ENCODE peak calls at places on chromosomes 6 and 20, in six cellular contexts. One of them, this sample, is unnamed.
A peak's percentile ranks its signal among the peaks of the same experiment; 100 is the strongest.

GRCh38 chr6:145148392-145149175 is 586.7 kb downstream of the EPM2A start:
- DNase-seq in A549: peak; percentile 46
- DNase-seq in psoas muscle: peak; percentile 20
- DNase-seq in ovary: no peak
- DNase-seq in mammary epithelial cell: peak; percentile 92
- DNase-seq in transverse colon: no peak
- DNase-seq in this sample: peak; percentile 77

GRCh38 chr6:110815260-110816109 is at the start of gene CDK19:
- DNase-seq in mammary epithelial cell: peak; percentile 99
- DNase-seq in transverse colon: peak; percentile 99
- DNase-seq in psoas muscle: peak; percentile 98
- DNase-seq in ovary: peak; percentile 98
- DNase-seq in A549: peak; percentile 98
- DNase-seq in this sample: peak; percentile 90

GRCh38 chr6:127298475-127298874 is 31.8 kb downstream of the RNF146 start:
- DNase-seq in transverse colon: no peak
- DNase-seq in mammary epithelial cell: no peak
- DNase-seq in A549: no peak
- DNase-seq in ovary: no peak
- DNase-seq in psoas muscle: no peak
- DNase-seq in this sample: no peak

GRCh38 chr6:4451101-4451500 is 315.7 kb upstream of the ECI2 start:
- DNase-seq in A549: no peak
- DNase-seq in mammary epithelial cell: no peak
- DNase-seq in psoas muscle: no peak
- DNase-seq in transverse colon: no peak
- DNase-seq in ovary: no peak
- DNase-seq in this sample: no peak

GRCh38 chr6:104952911-104953409 is 3.9 kb upstream of the LIN28B start:
- DNase-seq in psoas muscle: no peak
- DNase-seq in mammary epithelial cell: no peak
- DNase-seq in A549: no peak
- DNase-seq in ovary: no peak
- DNase-seq in transverse colon: no peak
- DNase-seq in this sample: no peak

GRCh38 chr6:107701231-107701630 is 122.9 kb downstream of the SCML4 start:
- DNase-seq in mammary epithelial cell: no peak
- DNase-seq in ovary: no peak
- DNase-seq in psoas muscle: no peak
- DNase-seq in A549: no peak
- DNase-seq in transverse colon: no peak
- DNase-seq in this sample: no peak

GRCh38 chr6:167139761-167140160 is 16.9 kb downstream of the CCR6 start:
- DNase-seq in transverse colon: no peak
- DNase-seq in ovary: no peak
- DNase-seq in psoas muscle: no peak
- DNase-seq in mammary epithelial cell: no peak
- DNase-seq in A549: no peak
- DNase-seq in this sample: no peak

GRCh38 chr6:163036251-163036650 is 308.5 kb downstream of the PACRG start:
- DNase-seq in ovary: no peak
- DNase-seq in transverse colon: no peak
- DNase-seq in mammary epithelial cell: no peak
- DNase-seq in psoas muscle: no peak
- DNase-seq in A549: no peak
- DNase-seq in this sample: no peak

GRCh38 chr20:22684072-22684762 is 99.8 kb upstream of the FOXA2 start:
- DNase-seq in transverse colon: peak; percentile 57
- DNase-seq in ovary: peak; percentile 59
- DNase-seq in mammary epithelial cell: peak; percentile 54
- DNase-seq in psoas muscle: peak; percentile 37
- DNase-seq in A549: peak; percentile 85
- DNase-seq in this sample: peak; percentile 38

GRCh38 chr20:38181971-38182370 is 16.9 kb upstream of the TGM2 start:
- DNase-seq in psoas muscle: no peak
- DNase-seq in mammary epithelial cell: no peak
- DNase-seq in ovary: no peak
- DNase-seq in transverse colon: no peak
- DNase-seq in A549: no peak
- DNase-seq in this sample: no peak

GRCh38 chr20:44642203-44643153 is 9.0 kb downstream of the ADA start:
- DNase-seq in psoas muscle: peak; percentile 62
- DNase-seq in ovary: peak; percentile 66
- DNase-seq in A549: peak; percentile 85
- DNase-seq in transverse colon: peak; percentile 71
- DNase-seq in mammary epithelial cell: peak; percentile 82
- DNase-seq in this sample: peak; percentile 42

GRCh38 chr6:56690519-56691200 is 48.0 kb upstream of the DST start:
- DNase-seq in transverse colon: no peak
- DNase-seq in mammary epithelial cell: peak; percentile 43
- DNase-seq in psoas muscle: no peak
- DNase-seq in A549: no peak
- DNase-seq in ovary: no peak
- DNase-seq in this sample: no peak

GRCh38 chr6:5746392-5747140 is 260.2 kb downstream of the NRN1 start:
- DNase-seq in A549: peak; percentile 3
- DNase-seq in transverse colon: no peak
- DNase-seq in mammary epithelial cell: no peak
- DNase-seq in ovary: no peak
- DNase-seq in psoas muscle: no peak
- DNase-seq in this sample: no peak
- TF ChIP-seq CTCF in A549: peak; percentile 6
- TF ChIP-seq CTCF in transverse colon: no peak
- TF ChIP-seq CTCF in mammary epithelial cell: no peak
- TF ChIP-seq CTCF in ovary: no peak
- TF ChIP-seq CTCF in psoas muscle: peak; percentile 36
- TF ChIP-seq CTCF in this sample: peak; percentile 48

GRCh38 chr20:56412473-56412790 is 372 bp downstream of the CASS4 start:
- DNase-seq in transverse colon: no peak
- DNase-seq in psoas muscle: no peak
- DNase-seq in mammary epithelial cell: no peak
- DNase-seq in A549: no peak
- DNase-seq in ovary: no peak
- DNase-seq in this sample: no peak

GRCh38 chr20:56412949-56413348 is 889 bp downstream of the CASS4 start:
- DNase-seq in ovary: no peak
- DNase-seq in mammary epithelial cell: no peak
- DNase-seq in transverse colon: no peak
- DNase-seq in A549: no peak
- DNase-seq in psoas muscle: no peak
- DNase-seq in this sample: no peak

GRCh38 chr20:56409946-56410345 is 2.1 kb upstream of the CASS4 start:
- DNase-seq in ovary: no peak
- DNase-seq in transverse colon: no peak
- DNase-seq in psoas muscle: no peak
- DNase-seq in A549: no peak
- DNase-seq in mammary epithelial cell: no peak
- DNase-seq in this sample: no peak

GRCh38 chr20:56409521-56409920 is 2.5 kb upstream of the CASS4 start:
- DNase-seq in A549: no peak
- DNase-seq in ovary: no peak
- DNase-seq in transverse colon: no peak
- DNase-seq in mammary epithelial cell: no peak
- DNase-seq in psoas muscle: no peak
- DNase-seq in this sample: no peak

GRCh38 chr20:56411759-56412472 is at the start of gene CASS4:
- DNase-seq in mammary epithelial cell: no peak
- DNase-seq in psoas muscle: no peak
- DNase-seq in transverse colon: no peak
- DNase-seq in ovary: no peak
- DNase-seq in A549: no peak
- DNase-seq in this sample: no peak
- H3K4me3 ChIP-seq in mammary epithelial cell: no peak within 1 kb of the TSS
- H3K4me3 ChIP-seq in psoas muscle: peak within 1 kb of the TSS; percentile 26
- H3K4me3 ChIP-seq in transverse colon: no peak within 1 kb of the TSS
- H3K4me3 ChIP-seq in ovary: no peak within 1 kb of the TSS
- H3K4me3 ChIP-seq in A549: no peak within 1 kb of the TSS
- H3K4me3 ChIP-seq in this sample: no peak within 1 kb of the TSS

DNA sequence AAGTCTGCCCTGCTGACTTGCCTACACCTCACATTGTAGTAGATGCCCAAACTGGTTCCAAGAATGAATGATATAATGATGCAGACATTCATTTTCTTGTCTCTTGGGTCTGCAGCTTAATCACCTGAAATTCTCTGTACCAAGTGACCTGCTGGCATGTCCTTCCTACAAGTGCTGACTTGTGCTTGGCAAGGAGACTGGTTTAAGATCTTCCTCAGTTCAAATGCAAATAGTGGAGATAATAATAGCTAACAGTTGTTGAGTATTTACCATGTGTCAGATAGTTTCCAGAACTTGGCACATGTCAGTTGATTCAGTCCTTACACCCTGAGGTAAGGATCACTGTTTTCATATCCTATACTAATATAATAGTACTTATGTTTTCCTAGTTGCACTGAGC is 223.4 kb downstream of the SLC24A3 start:
- DNase-seq in A549: no peak
- DNase-seq in psoas muscle: no peak
- DNase-seq in transverse colon: no peak
- DNase-seq in mammary epithelial cell: no peak
- DNase-seq in ovary: no peak
- DNase-seq in this sample: no peak
- TF ChIP-seq CTCF in A549: no peak
- TF ChIP-seq CTCF in psoas muscle: no peak
- TF ChIP-seq CTCF in transverse colon: no peak
- TF ChIP-seq CTCF in mammary epithelial cell: no peak
- TF ChIP-seq CTCF in ovary: no peak
- TF ChIP-seq CTCF in this sample: no peak

DNA sequence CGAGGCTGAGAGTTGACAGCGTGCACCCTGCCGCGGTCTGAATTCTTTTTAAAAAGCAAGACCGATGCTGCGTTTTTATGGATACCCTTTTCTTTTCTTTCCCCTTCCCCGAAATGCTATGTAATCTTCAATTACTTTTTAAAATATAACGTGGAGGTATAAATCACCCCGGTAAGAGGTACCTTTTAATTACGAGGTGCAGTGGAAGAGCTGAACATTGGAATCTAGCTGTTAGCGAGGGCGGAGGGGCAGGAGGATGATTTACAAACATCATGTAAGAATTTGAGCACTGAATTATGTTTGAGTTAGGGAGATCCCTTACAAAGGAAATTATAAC is 1.2 kb downstream of the EYA2 start:
- DNase-seq in mammary epithelial cell: no peak
- DNase-seq in transverse colon: no peak
- DNase-seq in psoas muscle: no peak
- DNase-seq in A549: no peak
- DNase-seq in ovary: no peak
- DNase-seq in this sample: no peak
- H3K4me3 ChIP-seq in mammary epithelial cell: no peak overlapping the region
- H3K4me3 ChIP-seq in transverse colon: peak overlapping the region; percentile 65
- H3K4me3 ChIP-seq in psoas muscle: peak overlapping the region; percentile 58
- H3K4me3 ChIP-seq in A549: no peak overlapping the region
- H3K4me3 ChIP-seq in ovary: peak overlapping the region; percentile 36
- H3K4me3 ChIP-seq in this sample: peak overlapping the region; percentile 42

DNA sequence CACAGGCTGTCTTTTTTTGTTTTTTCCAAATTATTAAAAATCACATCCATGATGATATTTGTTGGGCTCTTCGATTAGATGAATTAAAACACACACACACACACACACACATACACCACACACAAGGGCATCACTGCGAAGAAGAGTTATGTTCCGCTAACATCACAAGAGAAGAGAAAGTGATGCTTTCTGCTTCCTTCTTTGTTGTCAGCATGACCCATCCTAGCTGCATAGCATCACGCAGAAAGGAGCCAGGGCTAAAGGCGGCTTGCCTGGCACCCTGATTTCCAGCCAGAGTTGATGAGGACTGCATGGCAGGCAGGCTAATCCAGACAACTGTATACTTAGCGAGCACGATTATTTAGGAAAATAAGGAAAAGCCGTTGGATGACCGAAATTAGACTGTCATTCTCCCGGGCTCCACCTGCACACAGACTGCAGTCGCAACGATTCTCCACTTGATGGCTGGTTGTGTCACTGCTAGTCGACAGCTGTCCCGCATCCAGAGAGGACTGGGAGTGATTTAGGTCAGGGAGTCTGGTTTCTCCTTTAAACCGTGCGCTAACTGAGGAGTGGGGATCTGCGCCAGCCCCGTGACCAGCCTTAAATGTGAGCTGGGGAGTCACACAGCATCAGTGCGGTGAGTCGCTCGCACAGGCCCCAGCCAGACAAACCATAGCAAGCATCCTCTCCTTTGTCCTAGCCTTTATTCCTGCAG is 70.6 kb upstream of the SOX4 start:
- DNase-seq in mammary epithelial cell: no peak
- DNase-seq in ovary: no peak
- DNase-seq in A549: peak; percentile 10
- DNase-seq in transverse colon: no peak
- DNase-seq in psoas muscle: no peak
- DNase-seq in this sample: no peak
- TF ChIP-seq CTCF in mammary epithelial cell: no peak
- TF ChIP-seq CTCF in ovary: no peak
- TF ChIP-seq CTCF in A549: no peak
- TF ChIP-seq CTCF in transverse colon: no peak
- TF ChIP-seq CTCF in psoas muscle: peak; percentile 26
- TF ChIP-seq CTCF in this sample: no peak

GRCh38 chr20:63175031-63175895 is 40.7 kb downstream of the YTHDF1 start:
- DNase-seq in ovary: no peak
- DNase-seq in psoas muscle: no peak
- DNase-seq in mammary epithelial cell: no peak
- DNase-seq in transverse colon: no peak
- DNase-seq in A549: no peak
- DNase-seq in this sample: no peak
- H3K4me3 ChIP-seq in ovary: no peak overlapping the region
- H3K4me3 ChIP-seq in psoas muscle: no peak overlapping the region
- H3K4me3 ChIP-seq in mammary epithelial cell: no peak overlapping the region
- H3K4me3 ChIP-seq in transverse colon: no peak overlapping the region
- H3K4me3 ChIP-seq in A549: peak overlapping the region; percentile 41
- H3K4me3 ChIP-seq in this sample: no peak overlapping the region

GRCh38 chr6:98014791-98015201 is 731.8 kb upstream of the MMS22L start:
- DNase-seq in psoas muscle: no peak
- DNase-seq in A549: no peak
- DNase-seq in transverse colon: no peak
- DNase-seq in mammary epithelial cell: no peak
- DNase-seq in ovary: no peak
- DNase-seq in this sample: no peak
- TF ChIP-seq CTCF in psoas muscle: no peak
- TF ChIP-seq CTCF in A549: no peak
- TF ChIP-seq CTCF in transverse colon: no peak
- TF ChIP-seq CTCF in mammary epithelial cell: no peak
- TF ChIP-seq CTCF in ovary: no peak
- TF ChIP-seq CTCF in this sample: no peak

DNA sequence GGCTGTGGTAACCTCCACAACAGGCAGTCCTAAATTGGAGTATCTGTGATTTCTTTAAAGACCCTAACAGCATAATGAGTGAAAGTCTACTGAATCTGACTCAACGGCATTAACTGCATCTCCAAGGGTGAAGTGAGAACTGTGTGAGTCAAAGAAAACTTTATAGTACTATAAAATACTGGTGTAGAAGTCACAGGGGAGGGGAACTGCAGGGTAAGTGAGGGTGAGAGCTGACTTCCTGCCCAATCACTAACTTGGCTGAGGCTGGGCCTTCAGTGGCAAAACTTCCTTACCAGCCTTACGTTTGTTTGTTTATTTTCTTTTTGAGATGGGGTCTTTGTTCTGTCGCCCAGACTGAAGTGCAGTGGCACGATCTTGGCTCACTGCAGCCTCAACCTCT is 109.8 kb downstream of the PTPRK start:
- DNase-seq in A549: no peak
- DNase-seq in mammary epithelial cell: no peak
- DNase-seq in ovary: no peak
- DNase-seq in psoas muscle: no peak
- DNase-seq in transverse colon: peak; percentile 47
- DNase-seq in this sample: no peak
- H3K4me3 ChIP-seq in A549: no peak overlapping the region
- H3K4me3 ChIP-seq in mammary epithelial cell: no peak overlapping the region
- H3K4me3 ChIP-seq in ovary: no peak overlapping the region
- H3K4me3 ChIP-seq in psoas muscle: no peak overlapping the region
- H3K4me3 ChIP-seq in transverse colon: no peak overlapping the region
- H3K4me3 ChIP-seq in this sample: no peak overlapping the region

GRCh38 chr6:15389759-15390723 is 144.2 kb downstream of the JARID2 start:
- DNase-seq in psoas muscle: no peak
- DNase-seq in ovary: no peak
- DNase-seq in mammary epithelial cell: no peak
- DNase-seq in transverse colon: no peak
- DNase-seq in A549: peak; percentile 32
- DNase-seq in this sample: no peak
- TF ChIP-seq CTCF in psoas muscle: peak; percentile 58
- TF ChIP-seq CTCF in ovary: no peak
- TF ChIP-seq CTCF in mammary epithelial cell: peak; percentile 47
- TF ChIP-seq CTCF in transverse colon: peak; percentile 46
- TF ChIP-seq CTCF in A549: peak; percentile 58
- TF ChIP-seq CTCF in this sample: peak; percentile 67

This sample was measured in AG09309.